ENCODE peak calls at places on chromosomes 1 and 21, in eight cellular contexts. U is transverse colon; T is heart left ventricle; Y is stimulated activated CD4-positive, alpha-beta T cell treated with anti-CD3 and anti-CD28 coated beads, TNF-alpha, amount 100 ng/mL, for 24 hours; V is GM20000; R is AG04450; F is putamen; B is IMR-90. N is an unnamed sample.

GRCh38 chr1:87402192-87403046 is 73.7 kb downstream of the LMO4 start:
- DNase-seq in R (peak), Y (no peak), B (peak), U (no peak), F (no peak), T (no peak), V (no peak), N (peak)

GRCh38 chr1:246624091-246624490 is 57.8 kb downstream of the CNST start:
- DNase-seq in U (no peak), B (no peak), T (no peak), F (no peak), R (no peak), Y (no peak), V (no peak), N (no peak)

GRCh38 chr1:109570414-109570813 is 22.0 kb downstream of the GNAI3 start:
- DNase-seq in U (no peak), B (peak), R (no peak), V (no peak), F (no peak), Y (no peak), T (no peak), N (no peak)

GRCh38 chr1:28540651-28541050 is 12.2 kb upstream of the TRNAU1AP start:
- DNase-seq in R (no peak), T (no peak), U (no peak), V (no peak), F (no peak), B (no peak), Y (no peak), N (no peak)

GRCh38 chr1:16969057-16969609 is 11.3 kb downstream of the MFAP2 start:
- DNase-seq in T (no peak), R (no peak), F (no peak), U (no peak), V (no peak), B (no peak), Y (no peak), N (no peak)

GRCh38 chr1:20123696-20124450 is 4.5 kb upstream of the PLA2G2D start:
- DNase-seq in Y (no peak), U (no peak), F (no peak), V (no peak), R (no peak), B (no peak), T (no peak), N (no peak)

GRCh38 chr1:180206581-180206980 is 23.5 kb upstream of the LHX4 start:
- DNase-seq in R (no peak), F (no peak), Y (no peak), V (no peak), T (no peak), B (no peak), U (no peak), N (no peak)

GRCh38 chr1:219276029-219276738 is 102.5 kb downstream of the LYPLAL1 start:
- DNase-seq in R (no peak), F (no peak), U (no peak), T (no peak), V (no peak), B (no peak), Y (no peak), N (no peak)

GRCh38 chr21:39518055-39518844 is 66.5 kb downstream of the SH3BGR start:
- DNase-seq in R (peak), Y (peak), V (peak), B (peak), F (peak), T (no peak), U (peak), N (peak)

GRCh38 chr1:9901148-9902059 is 8.7 kb downstream of the CTNNBIP1 start:
- DNase-seq in V (no peak), U (no peak), R (no peak), B (no peak), Y (no peak), T (peak), F (no peak), N (no peak)

GRCh38 chr1:57474097-57474750 is 50.4 kb upstream of the DAB1 start:
- DNase-seq in Y (no peak), V (no peak), U (no peak), B (peak), F (no peak), T (no peak), R (peak), N (no peak)

GRCh38 chr1:172991674-172992400 is 58.9 kb downstream of the TNFSF18 start:
- DNase-seq in Y (no peak), R (no peak), V (no peak), F (no peak), T (no peak), B (no peak), U (no peak), N (no peak)

GRCh38 chr21:46368533-46369285 is 44.8 kb downstream of the PCNT start:
- DNase-seq in F (no peak), B (no peak), R (no peak), U (no peak), Y (peak), T (no peak), V (peak), N (no peak)

N was measured in astrocyte of the cerebellum.